ENCODE peak calls at places on chromosomes 7 and 10, in five cellular contexts. E is HepG2; L is natural killer cell; Z is activated CD8-positive, alpha-beta T cell treated with anti-CD3 and anti-CD28 coated beads for 36 hours; A is K562. X is an unnamed sample.

GRCh38 chr7:92135100-92135429 is 788 bp upstream of the CYP51A1 start:
- ATAC-seq in E (peak; percentile 20), L (no peak), Z (no peak), A (peak; percentile 27), X (no peak)

GRCh38 chr10:100370561-100370975 is 23.5 kb downstream of the SCD start:
- ATAC-seq in E (peak; percentile 25), L (peak; percentile 56), Z (peak; percentile 26), A (peak; percentile 4), X (peak; percentile 3)

GRCh38 chr10:61410353-61410752 is 42.8 kb downstream of the TMEM26 start:
- ATAC-seq in E (no peak), L (no peak), Z (no peak), A (peak; percentile 74), X (no peak)

GRCh38 chr10:44929356-44930113 is 18.4 kb downstream of the TMEM72 start:
- ATAC-seq in E (no peak), L (no peak), Z (no peak), A (no peak), X (no peak)

GRCh38 chr7:88034083-88034695 is 100.1 kb downstream of the ADAM22 start:
- ATAC-seq in E (no peak), L (no peak), Z (no peak), A (no peak), X (no peak)

GRCh38 chr7:42068554-42069280 is 168.3 kb downstream of the GLI3 start:
- ATAC-seq in E (no peak), L (no peak), Z (no peak), A (no peak), X (no peak)

GRCh38 chr7:13880789-13881188 is 108.7 kb downstream of the ETV1 start:
- ATAC-seq in E (no peak), L (no peak), Z (no peak), A (no peak), X (no peak)

GRCh38 chr10:93622942-93623341 is 10.6 kb downstream of the PDE6C start:
- ATAC-seq in E (no peak), L (no peak), Z (no peak), A (no peak), X (no peak)

GRCh38 chr7:127885843-127886242 is 145.4 kb downstream of the LRRC4 start:
- ATAC-seq in E (no peak), L (no peak), Z (no peak), A (peak; percentile 80), X (no peak)

GRCh38 chr7:38171558-38172403 is 6.3 kb upstream of the STARD3NL start:
- ATAC-seq in E (no peak), L (no peak), Z (peak; percentile 75), A (no peak), X (peak; percentile 86)

GRCh38 chr7:156504006-156504405 is 136.6 kb upstream of the RNF32 start:
- ATAC-seq in E (no peak), L (no peak), Z (no peak), A (no peak), X (no peak)

GRCh38 chr10:11863353-11864105 is 40.4 kb downstream of the PROSER2 start:
- ATAC-seq in E (no peak), L (peak; percentile 85), Z (peak; percentile 93), A (no peak), X (peak; percentile 98)